ENCODE peak calls at places on chromosomes 7 and 10, in four cellular contexts. Z is K562, N is GM12878, W is HepG2. R is an unnamed sample.

GRCh38 chr7:2920956-2921708 is 77.0 kb upstream of the GNA12 start:
- DNase-seq in Z (peak; percentile 17), N (no peak), W (no peak), R (no peak)

GRCh38 chr7:55242613-55243012 is 122.5 kb upstream of the LANCL2 start:
- DNase-seq in N (no peak), Z (no peak), W (no peak), R (no peak)

GRCh38 chr7:194257-194995 is 2.1 kb downstream of the FAM20C start:
- DNase-seq in N (no peak), Z (no peak), W (peak; percentile 90), R (peak; percentile 39)

GRCh38 chr7:35799846-35800717 is 775 bp upstream of the SEPTIN7 start:
- DNase-seq in N (peak; percentile 19), W (peak; percentile 29), Z (peak; percentile 76), R (peak; percentile 92)

GRCh38 chr10:28532223-28532508 is 752 bp upstream of the WAC start:
- DNase-seq in Z (no peak), N (no peak), W (peak; percentile 27), R (no peak)

GRCh38 chr7:35415411-35415822 is 161.5 kb upstream of the TBX20 start:
- DNase-seq in N (no peak), Z (no peak), W (no peak), R (no peak)

GRCh38 chr10:29784175-29784773 is 149.5 kb upstream of the SVIL start:
- DNase-seq in Z (no peak), N (no peak), W (peak; percentile 29), R (peak; percentile 31)

GRCh38 chr10:98419456-98420261 is 4.7 kb upstream of the PYROXD2 start:
- DNase-seq in N (no peak), W (no peak), Z (no peak), R (no peak)

GRCh38 chr10:46522295-46523118 is 34.0 kb downstream of the GPRIN2 start:
- DNase-seq in N (no peak), W (no peak), Z (no peak), R (peak; percentile 4)

GRCh38 chr7:46738165-46738564 is 817.1 kb upstream of the IGFBP3 start:
- DNase-seq in W (no peak), Z (no peak), N (no peak), R (no peak)

GRCh38 chr7:45943986-45944385 is 22.9 kb upstream of the IGFBP3 start:
- DNase-seq in Z (no peak), N (no peak), W (no peak), R (no peak)

GRCh38 chr10:102650655-102651454 is 6.6 kb downstream of the TRIM8 start:
- DNase-seq in N (no peak), Z (no peak), W (no peak), R (no peak)

GRCh38 chr7:139560678-139561077 is 37.2 kb downstream of the CLEC2L start:
- DNase-seq in Z (peak; percentile 51), N (no peak), W (no peak), R (no peak)

GRCh38 chr10:15630353-15630752 is 89.4 kb downstream of the ITGA8 start:
- DNase-seq in N (no peak), Z (no peak), W (no peak), R (no peak)

GRCh38 chr7:75953918-75954317 is 39.0 kb downstream of the POR start:
- DNase-seq in W (no peak), Z (no peak), N (no peak), R (no peak)

GRCh38 chr10:126084369-126084768 is 188.0 kb downstream of the FANK1 start:
- DNase-seq in N (no peak), W (no peak), Z (no peak), R (no peak)

GRCh38 chr10:126092806-126093205 is 196.4 kb downstream of the FANK1 start:
- DNase-seq in Z (no peak), N (no peak), W (no peak), R (no peak)

GRCh38 chr10:126090911-126091728 is 194.8 kb downstream of the FANK1 start:
- DNase-seq in Z (no peak), W (no peak), N (no peak), R (no peak)

GRCh38 chr10:126087274-126087673 is 190.9 kb downstream of the FANK1 start:
- DNase-seq in W (no peak), Z (no peak), N (no peak), R (no peak)

DNA sequence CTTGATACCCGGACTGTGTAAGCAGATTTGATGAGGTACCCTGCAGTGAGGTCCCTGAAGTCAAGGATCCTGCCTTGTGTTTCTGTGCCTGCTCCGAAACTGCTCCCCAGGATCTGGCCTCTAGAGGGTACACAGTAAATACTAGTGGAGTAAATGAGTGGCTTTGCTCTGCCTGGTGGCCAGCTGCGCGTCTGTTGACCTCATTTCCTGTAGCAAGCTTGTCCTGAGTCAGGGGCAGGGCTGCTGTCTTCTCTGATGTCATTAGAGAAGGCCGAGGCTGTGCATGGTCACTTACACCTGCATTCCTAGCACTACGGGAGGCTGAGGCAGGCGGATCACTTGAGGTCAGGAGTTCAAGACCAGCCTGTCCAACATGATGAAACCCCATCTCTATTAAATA is 191.8 kb downstream of the FANK1 start:
- DNase-seq in Z (no peak), N (no peak), W (no peak), R (no peak)
- TF ChIP-seq ESRRA in Z (no peak), N (no peak), W (no peak), R (no peak)

DNA sequence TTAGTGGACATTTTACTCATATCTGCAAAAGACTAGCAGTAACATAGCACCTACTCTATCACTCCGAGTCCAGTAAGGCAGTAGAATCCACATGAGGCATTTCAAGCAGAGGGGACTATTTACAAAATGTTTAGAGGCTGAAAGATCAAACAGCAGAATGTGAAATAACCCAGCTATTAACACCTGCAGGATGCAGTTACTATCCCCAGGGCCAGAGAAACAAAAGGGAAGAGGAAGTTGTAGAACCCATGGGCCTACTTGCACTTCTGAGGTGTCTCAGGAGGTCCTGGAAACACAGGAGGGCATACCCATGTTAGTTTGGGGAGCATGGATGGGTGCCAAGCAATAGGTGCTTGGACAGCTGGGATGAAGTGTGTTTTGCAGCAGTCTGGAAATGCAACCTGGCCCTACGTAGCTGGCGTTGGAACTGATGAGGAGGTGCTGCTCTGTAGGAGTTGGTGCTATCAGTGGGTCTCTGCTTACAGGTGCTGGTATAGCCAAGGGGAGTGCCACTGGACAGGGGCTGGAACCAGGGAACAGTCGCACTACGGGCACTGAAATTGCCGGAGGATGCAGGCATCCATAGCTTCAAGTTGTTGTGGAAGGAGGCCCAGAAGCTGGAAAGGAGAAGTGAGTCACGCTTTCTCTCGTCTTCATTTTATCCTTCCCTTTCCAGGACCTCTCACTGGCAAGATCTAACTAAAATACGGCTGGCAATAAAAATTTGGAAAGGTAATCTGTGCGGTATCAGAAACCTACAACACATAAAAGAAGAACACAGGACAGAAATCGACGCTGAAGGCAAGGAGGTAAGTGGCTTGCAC is 25.9 kb downstream of the MACC1 start:
- DNase-seq in N (no peak), W (no peak), Z (no peak), R (no peak)
- TF ChIP-seq ATF3 in N (no peak), W (no peak), Z (no peak), R (no peak)

DNA sequence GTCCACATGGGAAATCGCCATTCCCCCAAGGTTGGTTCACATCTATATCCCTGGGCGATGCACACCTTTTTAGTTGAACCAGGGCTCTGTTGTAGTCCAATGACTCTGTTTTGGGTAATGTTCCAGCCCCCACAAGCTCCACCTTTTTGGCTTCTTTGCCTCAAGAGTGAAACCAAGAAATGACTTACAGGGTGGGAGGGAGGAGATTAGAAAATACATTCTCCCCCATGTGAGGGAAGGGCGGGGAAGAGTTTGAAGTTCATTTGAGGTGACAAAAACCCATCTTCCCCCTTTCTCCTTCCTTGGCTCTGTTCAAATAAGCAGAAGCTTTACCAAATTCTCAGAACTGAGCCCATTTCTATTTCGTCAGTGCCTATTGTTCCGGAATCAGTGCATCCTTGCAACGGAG is 82.8 kb downstream of the GATA3 start:
- DNase-seq in W (no peak), N (no peak), Z (no peak), R (no peak)
- TF ChIP-seq ESRRA in W (no peak), N (no peak), Z (no peak), R (no peak)

GRCh38 chr7:101753316-101753715 is 64.1 kb upstream of the CUX1 start:
- DNase-seq in Z (no peak), N (no peak), W (no peak), R (no peak)

GRCh38 chr7:101757879-101758278 is 59.5 kb upstream of the CUX1 start:
- DNase-seq in W (no peak), Z (no peak), N (no peak), R (no peak)

DNA sequence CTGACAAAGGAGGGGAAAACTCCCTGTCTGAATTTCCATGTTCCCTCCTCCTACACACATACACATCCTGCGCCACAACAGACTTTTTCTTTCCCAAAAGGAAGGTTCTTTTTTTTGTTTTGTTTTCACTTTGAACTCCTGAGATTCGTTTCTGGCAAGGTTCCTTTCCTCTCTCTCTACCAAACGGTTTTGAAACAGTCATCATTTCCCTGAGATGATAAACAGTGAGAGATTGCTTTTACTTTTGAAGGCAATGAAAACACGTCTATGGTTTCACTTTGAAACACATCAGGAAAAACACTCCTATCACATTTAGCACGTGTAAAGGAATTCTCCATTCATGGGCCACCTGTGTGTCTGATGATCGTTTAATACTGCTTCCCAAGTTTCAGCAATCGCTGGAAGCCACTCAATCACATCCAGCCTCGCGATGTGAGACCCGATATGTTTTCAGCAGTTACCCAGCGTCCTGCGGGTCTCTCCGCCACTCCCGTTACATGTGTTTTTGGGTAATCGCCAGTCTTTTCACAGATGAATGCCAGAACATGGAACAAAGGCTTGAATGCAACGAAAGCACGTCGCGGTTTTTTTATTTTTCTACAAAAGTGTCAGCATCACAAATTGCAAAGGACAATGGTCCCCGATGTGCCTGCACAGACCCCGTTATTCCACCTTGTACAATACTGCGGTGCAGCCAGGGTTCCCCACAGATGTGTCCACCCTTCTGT is 62.8 kb upstream of the CUX1 start:
- DNase-seq in W (no peak), Z (no peak), N (no peak), R (no peak)
- TF ChIP-seq ATF3 in W (no peak), Z (no peak), N (no peak), R (no peak)

GRCh38 chr7:142746268-142746667 is 3.0 kb upstream of the PRSS1 start:
- DNase-seq in Z (no peak), N (no peak), W (no peak), R (no peak)
- TF ChIP-seq ESRRA in Z (no peak), N (no peak), W (no peak), R (no peak)

GRCh38 chr7:29723599-29723998 is 82.7 kb upstream of the WIPF3 start:
- DNase-seq in N (no peak), W (no peak), Z (no peak), R (no peak)
- TF ChIP-seq ATF3 in N (no peak), W (no peak), Z (no peak), R (no peak)

R was measured in WTC11.